ENCODE peak calls at places on chromosomes 12 and 14, in ten cellular contexts. One of them, this sample, is unnamed.

GRCh38 chr12:5872745-5873144 is 72.3 kb downstream of the ANO2 start:
- DNase-seq in heart right ventricle: no peak
- DNase-seq in Panc1: no peak
- DNase-seq in body of pancreas: no peak
- DNase-seq in fibroblast of lung: peak; percentile 3
- DNase-seq in hepatocyte: peak; percentile 42
- DNase-seq in testis: no peak
- DNase-seq in psoas muscle: no peak
- DNase-seq in neural progenitor cell: peak; percentile 19
- DNase-seq in aorta: no peak
- DNase-seq in this sample: no peak

GRCh38 chr12:120874547-120875245 is 29.5 kb downstream of the SPPL3 start:
- DNase-seq in heart right ventricle: no peak
- DNase-seq in hepatocyte: no peak
- DNase-seq in psoas muscle: no peak
- DNase-seq in body of pancreas: no peak
- DNase-seq in aorta: no peak
- DNase-seq in neural progenitor cell: no peak
- DNase-seq in testis: no peak
- DNase-seq in Panc1: no peak
- DNase-seq in fibroblast of lung: no peak
- DNase-seq in this sample: no peak

GRCh38 chr12:115944851-115945496 is 332.5 kb downstream of the MED13L start:
- DNase-seq in hepatocyte: no peak
- DNase-seq in testis: peak; percentile 36
- DNase-seq in heart right ventricle: no peak
- DNase-seq in Panc1: no peak
- DNase-seq in body of pancreas: peak; percentile 31
- DNase-seq in aorta: no peak
- DNase-seq in fibroblast of lung: peak; percentile 47
- DNase-seq in psoas muscle: no peak
- DNase-seq in neural progenitor cell: no peak
- DNase-seq in this sample: no peak

GRCh38 chr12:122836027-122836921 is 1.0 kb downstream of the HIP1R start:
- DNase-seq in psoas muscle: no peak
- DNase-seq in heart right ventricle: peak; percentile 23
- DNase-seq in body of pancreas: peak; percentile 70
- DNase-seq in fibroblast of lung: peak; percentile 48
- DNase-seq in aorta: peak; percentile 70
- DNase-seq in neural progenitor cell: peak; percentile 48
- DNase-seq in hepatocyte: peak; percentile 70
- DNase-seq in Panc1: no peak
- DNase-seq in testis: no peak
- DNase-seq in this sample: no peak

GRCh38 chr12:57528176-57528575 is 5.6 kb downstream of the MBD6 start:
- DNase-seq in Panc1: no peak
- DNase-seq in body of pancreas: no peak
- DNase-seq in hepatocyte: no peak
- DNase-seq in fibroblast of lung: no peak
- DNase-seq in psoas muscle: no peak
- DNase-seq in heart right ventricle: no peak
- DNase-seq in neural progenitor cell: no peak
- DNase-seq in aorta: no peak
- DNase-seq in testis: no peak
- DNase-seq in this sample: no peak

GRCh38 chr14:56413721-56414120 is 165.9 kb upstream of the TMEM260 start:
- DNase-seq in body of pancreas: no peak
- DNase-seq in hepatocyte: no peak
- DNase-seq in fibroblast of lung: no peak
- DNase-seq in heart right ventricle: no peak
- DNase-seq in neural progenitor cell: no peak
- DNase-seq in testis: no peak
- DNase-seq in aorta: no peak
- DNase-seq in Panc1: no peak
- DNase-seq in psoas muscle: no peak
- DNase-seq in this sample: no peak

GRCh38 chr12:14782756-14783155 is 20.5 kb downstream of the WBP11 start:
- DNase-seq in aorta: no peak
- DNase-seq in heart right ventricle: no peak
- DNase-seq in Panc1: no peak
- DNase-seq in neural progenitor cell: no peak
- DNase-seq in body of pancreas: no peak
- DNase-seq in hepatocyte: no peak
- DNase-seq in testis: no peak
- DNase-seq in psoas muscle: no peak
- DNase-seq in fibroblast of lung: no peak
- DNase-seq in this sample: no peak

GRCh38 chr14:23392613-23393012 is 15.5 kb downstream of the MYH6 start:
- DNase-seq in testis: no peak
- DNase-seq in aorta: no peak
- DNase-seq in heart right ventricle: no peak
- DNase-seq in neural progenitor cell: no peak
- DNase-seq in body of pancreas: no peak
- DNase-seq in hepatocyte: no peak
- DNase-seq in fibroblast of lung: no peak
- DNase-seq in psoas muscle: no peak
- DNase-seq in Panc1: no peak
- DNase-seq in this sample: no peak

GRCh38 chr12:63867026-63867425 is 22.5 kb downstream of the SRGAP1 start:
- DNase-seq in hepatocyte: no peak
- DNase-seq in Panc1: no peak
- DNase-seq in heart right ventricle: no peak
- DNase-seq in neural progenitor cell: no peak
- DNase-seq in testis: no peak
- DNase-seq in psoas muscle: no peak
- DNase-seq in body of pancreas: no peak
- DNase-seq in aorta: no peak
- DNase-seq in fibroblast of lung: no peak
- DNase-seq in this sample: no peak

GRCh38 chr12:6230321-6231110 is 30.3 kb downstream of the CD9 start:
- DNase-seq in neural progenitor cell: no peak
- DNase-seq in psoas muscle: peak; percentile 77
- DNase-seq in fibroblast of lung: peak; percentile 45
- DNase-seq in heart right ventricle: no peak
- DNase-seq in aorta: no peak
- DNase-seq in testis: peak; percentile 93
- DNase-seq in hepatocyte: peak; percentile 50
- DNase-seq in body of pancreas: peak; percentile 65
- DNase-seq in Panc1: no peak
- DNase-seq in this sample: peak; percentile 85

DNA sequence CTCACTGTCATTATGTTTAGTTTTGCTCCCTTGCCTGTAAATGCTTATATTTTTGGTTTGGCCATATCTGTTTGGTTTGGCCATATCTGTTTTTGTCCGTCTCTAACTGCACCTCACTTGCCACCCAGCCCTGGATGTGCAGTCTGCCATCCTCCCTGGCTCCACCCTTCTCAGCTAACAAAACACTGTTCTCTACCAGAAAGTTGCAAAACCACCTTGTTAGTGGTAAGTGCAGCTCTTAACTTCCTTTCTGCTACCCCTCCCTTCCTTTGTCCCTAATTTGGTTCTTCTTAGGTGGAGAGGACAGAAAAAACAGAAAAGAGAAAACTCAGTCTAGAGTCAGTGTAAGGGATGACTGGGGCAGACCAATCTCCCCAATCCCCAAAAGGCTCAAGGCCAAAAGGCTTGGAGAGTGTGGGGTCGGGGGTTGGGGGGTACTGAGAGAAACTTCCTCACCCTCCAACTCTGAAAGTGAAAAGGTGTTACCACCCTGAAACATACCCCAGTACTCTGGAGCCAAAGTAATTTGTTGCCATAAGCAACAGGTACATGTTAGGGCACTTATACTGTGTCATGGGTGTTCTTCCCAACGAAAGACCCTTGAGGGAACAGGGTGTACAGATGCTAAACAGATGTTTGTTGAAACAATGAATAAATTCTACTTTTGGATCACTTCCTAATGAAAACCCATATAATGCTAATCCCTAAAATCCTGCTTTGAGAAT is 5.0 kb downstream of the BIN2 start:
- DNase-seq in body of pancreas: no peak
- DNase-seq in testis: no peak
- DNase-seq in heart right ventricle: no peak
- DNase-seq in aorta: no peak
- DNase-seq in neural progenitor cell: no peak
- DNase-seq in hepatocyte: no peak
- DNase-seq in Panc1: no peak
- DNase-seq in psoas muscle: no peak
- DNase-seq in fibroblast of lung: no peak
- DNase-seq in this sample: no peak
- H3K4me1 ChIP-seq in body of pancreas: no peaks in the 10 kb centered on the region
- H3K4me1 ChIP-seq in testis: no peaks in the 10 kb centered on the region
- H3K4me1 ChIP-seq in heart right ventricle: no peaks in the 10 kb centered on the region
- H3K4me1 ChIP-seq in aorta: no peaks in the 10 kb centered on the region
- H3K4me1 ChIP-seq in neural progenitor cell: peaks cover 48% of the 10 kb centered on the region
- H3K4me1 ChIP-seq in hepatocyte: peaks cover 6% of the 10 kb centered on the region
- H3K4me1 ChIP-seq in Panc1: no peaks in the 10 kb centered on the region
- H3K4me1 ChIP-seq in psoas muscle: no peaks in the 10 kb centered on the region
- H3K4me1 ChIP-seq in fibroblast of lung: no peaks in the 10 kb centered on the region
- H3K4me1 ChIP-seq in this sample: no peaks in the 10 kb centered on the region

GRCh38 chr12:124802361-124802760 is 61.3 kb downstream of the SCARB1 start:
- DNase-seq in aorta: no peak
- DNase-seq in neural progenitor cell: no peak
- DNase-seq in Panc1: no peak
- DNase-seq in psoas muscle: no peak
- DNase-seq in heart right ventricle: no peak
- DNase-seq in testis: no peak
- DNase-seq in fibroblast of lung: no peak
- DNase-seq in hepatocyte: no peak
- DNase-seq in body of pancreas: no peak
- DNase-seq in this sample: no peak

GRCh38 chr12:124805876-124806668 is 57.6 kb downstream of the SCARB1 start:
- DNase-seq in psoas muscle: no peak
- DNase-seq in testis: no peak
- DNase-seq in fibroblast of lung: no peak
- DNase-seq in hepatocyte: no peak
- DNase-seq in neural progenitor cell: no peak
- DNase-seq in Panc1: no peak
- DNase-seq in heart right ventricle: no peak
- DNase-seq in aorta: no peak
- DNase-seq in body of pancreas: no peak
- DNase-seq in this sample: no peak

GRCh38 chr12:124805050-124805449 is 58.6 kb downstream of the SCARB1 start:
- DNase-seq in body of pancreas: no peak
- DNase-seq in psoas muscle: no peak
- DNase-seq in hepatocyte: no peak
- DNase-seq in neural progenitor cell: no peak
- DNase-seq in heart right ventricle: no peak
- DNase-seq in Panc1: no peak
- DNase-seq in aorta: no peak
- DNase-seq in testis: no peak
- DNase-seq in fibroblast of lung: no peak
- DNase-seq in this sample: no peak

GRCh38 chr12:124800506-124800905 is 63.2 kb downstream of the SCARB1 start:
- DNase-seq in heart right ventricle: no peak
- DNase-seq in psoas muscle: no peak
- DNase-seq in hepatocyte: no peak
- DNase-seq in aorta: no peak
- DNase-seq in body of pancreas: no peak
- DNase-seq in Panc1: no peak
- DNase-seq in testis: no peak
- DNase-seq in neural progenitor cell: no peak
- DNase-seq in fibroblast of lung: no peak
- DNase-seq in this sample: peak; percentile 35

DNA sequence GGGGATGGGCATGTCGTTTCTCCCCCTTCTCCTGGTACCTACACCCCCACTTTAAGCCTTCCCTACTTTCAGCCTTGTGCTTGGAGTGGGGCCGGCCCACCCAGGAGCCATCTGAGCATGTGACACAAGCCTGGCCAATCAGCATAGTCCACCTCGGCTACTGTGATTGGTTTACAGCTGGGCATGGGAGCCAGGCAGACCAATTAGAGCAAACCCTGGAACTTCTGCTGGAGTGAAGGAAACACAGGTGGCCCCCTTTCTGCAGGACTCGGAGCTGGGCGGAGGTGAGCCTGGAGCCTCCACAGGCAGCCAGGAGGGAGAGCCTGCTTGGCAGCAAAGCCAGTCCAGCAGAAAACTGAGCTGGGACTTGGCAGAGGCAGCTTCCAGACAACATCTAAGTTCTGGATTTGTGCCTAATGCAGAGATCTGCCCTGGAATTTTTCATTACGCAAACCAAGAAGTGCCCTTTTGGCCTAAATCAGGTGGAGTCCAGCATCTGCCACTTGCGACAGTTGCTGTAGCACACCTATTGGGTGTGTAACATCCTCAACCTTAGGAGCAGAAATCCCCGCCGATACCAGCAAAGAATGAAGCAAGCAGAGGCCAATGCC is 59.5 kb downstream of the SCARB1 start:
- DNase-seq in psoas muscle: peak; percentile 79
- DNase-seq in aorta: no peak
- DNase-seq in body of pancreas: peak; percentile 55
- DNase-seq in Panc1: no peak
- DNase-seq in neural progenitor cell: peak; percentile 27
- DNase-seq in heart right ventricle: no peak
- DNase-seq in fibroblast of lung: peak; percentile 28
- DNase-seq in hepatocyte: peak; percentile 44
- DNase-seq in testis: peak; percentile 80
- DNase-seq in this sample: peak; percentile 54
- H3K4me3 ChIP-seq in psoas muscle: no peak overlapping the region
- H3K4me3 ChIP-seq in aorta: no peak overlapping the region
- H3K4me3 ChIP-seq in body of pancreas: no peak overlapping the region
- H3K4me3 ChIP-seq in Panc1: no peak overlapping the region
- H3K4me3 ChIP-seq in neural progenitor cell: no peak overlapping the region
- H3K4me3 ChIP-seq in heart right ventricle: no peak overlapping the region
- H3K4me3 ChIP-seq in fibroblast of lung: no peak overlapping the region
- H3K4me3 ChIP-seq in hepatocyte: no peak overlapping the region
- H3K4me3 ChIP-seq in testis: no peak overlapping the region
- H3K4me3 ChIP-seq in this sample: no peak overlapping the region

GRCh38 chr14:103707329-103708263 is 7.7 kb downstream of the XRCC3 start:
- DNase-seq in heart right ventricle: no peak
- DNase-seq in testis: no peak
- DNase-seq in Panc1: no peak
- DNase-seq in neural progenitor cell: no peak
- DNase-seq in fibroblast of lung: no peak
- DNase-seq in aorta: peak; percentile 64
- DNase-seq in psoas muscle: no peak
- DNase-seq in body of pancreas: no peak
- DNase-seq in hepatocyte: no peak
- DNase-seq in this sample: no peak
- H3K36me3 ChIP-seq in heart right ventricle: peaks cover 13% of the 10 kb centered on the region
- H3K36me3 ChIP-seq in testis: no peaks in the 10 kb centered on the region
- H3K36me3 ChIP-seq in Panc1: no peaks in the 10 kb centered on the region
- H3K36me3 ChIP-seq in neural progenitor cell: no peaks in the 10 kb centered on the region
- H3K36me3 ChIP-seq in fibroblast of lung: peaks cover 37% of the 10 kb centered on the region
- H3K36me3 ChIP-seq in aorta: no peaks in the 10 kb centered on the region
- H3K36me3 ChIP-seq in psoas muscle: peaks cover 2% of the 10 kb centered on the region
- H3K36me3 ChIP-seq in body of pancreas: peaks cover 1% of the 10 kb centered on the region
- H3K36me3 ChIP-seq in hepatocyte: no peaks in the 10 kb centered on the region
- H3K36me3 ChIP-seq in this sample: no peaks in the 10 kb centered on the region

DNA sequence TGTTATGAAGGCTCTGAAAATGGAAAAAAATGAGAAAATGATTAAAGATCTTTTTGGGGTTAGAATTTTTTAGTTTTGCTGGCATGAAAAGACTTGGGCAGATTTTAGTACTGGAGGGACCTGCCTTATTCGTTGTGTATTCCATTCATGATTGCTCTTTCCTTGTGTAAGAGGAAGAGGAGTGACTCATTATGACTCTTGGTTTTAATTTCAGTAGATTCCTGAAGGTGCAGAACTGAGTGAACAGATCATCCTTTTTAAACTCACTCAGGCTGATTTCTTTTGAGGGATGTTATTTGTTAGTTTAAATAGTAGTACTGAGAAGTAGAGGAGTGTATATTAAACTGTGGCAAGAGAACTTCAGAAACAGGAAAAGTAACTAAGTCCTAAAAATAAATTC is 41.6 kb downstream of the AKAP6 start:
- DNase-seq in fibroblast of lung: peak; percentile 81
- DNase-seq in neural progenitor cell: no peak
- DNase-seq in psoas muscle: no peak
- DNase-seq in aorta: no peak
- DNase-seq in heart right ventricle: no peak
- DNase-seq in body of pancreas: no peak
- DNase-seq in testis: no peak
- DNase-seq in Panc1: peak; percentile 30
- DNase-seq in hepatocyte: no peak
- DNase-seq in this sample: no peak
- H3K4me1 ChIP-seq in fibroblast of lung: peaks cover 9% of the 10 kb centered on the region
- H3K4me1 ChIP-seq in neural progenitor cell: peaks cover 40% of the 10 kb centered on the region
- H3K4me1 ChIP-seq in psoas muscle: peaks cover 4% of the 10 kb centered on the region
- H3K4me1 ChIP-seq in aorta: peaks cover 3% of the 10 kb centered on the region
- H3K4me1 ChIP-seq in heart right ventricle: peaks cover 15% of the 10 kb centered on the region
- H3K4me1 ChIP-seq in body of pancreas: no peaks in the 10 kb centered on the region
- H3K4me1 ChIP-seq in testis: peaks cover 6% of the 10 kb centered on the region
- H3K4me1 ChIP-seq in Panc1: no peaks in the 10 kb centered on the region
- H3K4me1 ChIP-seq in hepatocyte: peaks cover 15% of the 10 kb centered on the region
- H3K4me1 ChIP-seq in this sample: no peaks in the 10 kb centered on the region